ENCODE peak calls at places on chromosomes 2 and 18, in five cellular contexts. W, F, E, D and M are unnamed samples. For H3K4me1, the result is how much of the 10 kb centered on the place peaks cover.

GRCh38 chr2:235501663-235502009 is 7.8 kb downstream of the AGAP1 start:
- DNase-seq in W (no peak), E (no peak), D (no peak), F (no peak), M (no peak)

GRCh38 chr18:69626643-69627242 is 226.1 kb downstream of the DOK6 start:
- DNase-seq in E (no peak), W (no peak), F (no peak), D (no peak), M (no peak)

GRCh38 chr2:221817052-221817451 is 244.9 kb upstream of the EPHA4 start:
- DNase-seq in E (no peak), W (no peak), D (no peak), F (no peak), M (no peak)

GRCh38 chr18:54150226-54150625 is 74.2 kb downstream of the MBD2 start:
- DNase-seq in F (no peak), W (no peak), D (no peak), E (no peak), M (no peak)

GRCh38 chr2:167353605-167354280 is 465.5 kb downstream of the XIRP2 start:
- DNase-seq in E (no peak), F (no peak), W (no peak), D (no peak), M (no peak)

GRCh38 chr18:79511671-79512301 is 116.1 kb downstream of the NFATC1 start:
- DNase-seq in W (peak), F (peak), E (no peak), D (no peak), M (peak)

GRCh38 chr2:27408601-27409320 is 630 bp downstream of the PPM1G start:
- DNase-seq in E (peak), D (no peak), W (no peak), F (no peak), M (no peak)

GRCh38 chr2:233064526-233065199 is 4.5 kb downstream of the INPP5D start:
- DNase-seq in D (no peak), W (no peak), E (no peak), F (peak), M (peak)

GRCh38 chr2:88450925-88451575 is 1.4 kb downstream of the FOXI3 start:
- DNase-seq in F (no peak), D (no peak), E (no peak), W (no peak), M (peak)

GRCh38 chr2:121475811-121476571 is 54.7 kb upstream of the RNU4ATAC start:
- DNase-seq in E (no peak), W (no peak), D (no peak), F (no peak), M (no peak)

GRCh38 chr2:99490088-99491065 is 560 bp upstream of the REV1 start:
- DNase-seq in D (peak), E (peak), W (peak), F (peak), M (peak)

GRCh38 chr2:20424300-20425290 is 22.3 kb upstream of the RHOB start:
- DNase-seq in F (peak), W (no peak), E (no peak), D (no peak), M (peak)

GRCh38 chr2:20425371-20425881 is 21.4 kb upstream of the RHOB start:
- DNase-seq in E (no peak), F (no peak), D (no peak), W (no peak), M (no peak)

GRCh38 chr2:20422679-20423271 is 24.1 kb upstream of the RHOB start:
- DNase-seq in W (peak), E (no peak), F (no peak), D (no peak), M (no peak)

GRCh38 chr2:20423376-20423775 is 23.5 kb upstream of the RHOB start:
- DNase-seq in F (no peak), E (no peak), W (no peak), D (no peak), M (no peak)

GRCh38 chr2:20423847-20424246 is 23.0 kb upstream of the RHOB start:
- DNase-seq in E (no peak), D (no peak), W (no peak), F (no peak), M (no peak)
- H3K4me1 ChIP-seq in E (under half), D (under half), W (under half), F (half or more), M (under half)

GRCh38 chr2:7701807-7702206 is 784.6 kb downstream of the RNF144A start:
- DNase-seq in D (no peak), E (no peak), F (no peak), W (no peak), M (no peak)
- H3K27ac ChIP-seq in D (no peak), E (no peak), F (no peak), W (no peak), M (no peak)

GRCh38 chr2:197137826-197138480 is 172.6 kb downstream of the ANKRD44 start:
- DNase-seq in F (no peak), W (no peak), D (no peak), E (no peak), M (no peak)

GRCh38 chr2:197138513-197138912 is 172.1 kb downstream of the ANKRD44 start:
- DNase-seq in W (no peak), E (no peak), F (no peak), D (peak), M (no peak)

GRCh38 chr2:197137234-197137633 is 173.3 kb downstream of the ANKRD44 start:
- DNase-seq in D (no peak), W (no peak), F (no peak), E (no peak), M (no peak)

GRCh38 chr2:197135806-197136205 is 174.8 kb downstream of the ANKRD44 start:
- DNase-seq in E (no peak), D (no peak), W (no peak), F (no peak), M (no peak)

GRCh38 chr2:197136452-197136851 is 174.1 kb downstream of the ANKRD44 start:
- DNase-seq in F (no peak), D (no peak), E (no peak), W (no peak), M (no peak)
- H3K4me1 ChIP-seq in F (under half), D (half or more), E (under half), W (under half), M (under half)

GRCh38 chr2:38146302-38146916 is 70.5 kb upstream of the CYP1B1 start:
- DNase-seq in W (peak), D (no peak), F (no peak), E (peak), M (peak)
- H3K27ac ChIP-seq in W (peak), D (no peak), F (peak), E (peak), M (peak)

GRCh38 chr18:44805643-44806042 is 125.0 kb downstream of the SETBP1 start:
- DNase-seq in E (no peak), D (no peak), F (no peak), W (no peak), M (no peak)

GRCh38 chr18:44805176-44805575 is 124.5 kb downstream of the SETBP1 start:
- DNase-seq in D (no peak), E (no peak), W (no peak), F (no peak), M (no peak)

GRCh38 chr18:44803019-44803650 is 122.4 kb downstream of the SETBP1 start:
- DNase-seq in W (peak), D (no peak), E (no peak), F (peak), M (no peak)

GRCh38 chr18:44802508-44802907 is 121.8 kb downstream of the SETBP1 start:
- DNase-seq in D (no peak), W (no peak), F (no peak), E (no peak), M (no peak)

DNA sequence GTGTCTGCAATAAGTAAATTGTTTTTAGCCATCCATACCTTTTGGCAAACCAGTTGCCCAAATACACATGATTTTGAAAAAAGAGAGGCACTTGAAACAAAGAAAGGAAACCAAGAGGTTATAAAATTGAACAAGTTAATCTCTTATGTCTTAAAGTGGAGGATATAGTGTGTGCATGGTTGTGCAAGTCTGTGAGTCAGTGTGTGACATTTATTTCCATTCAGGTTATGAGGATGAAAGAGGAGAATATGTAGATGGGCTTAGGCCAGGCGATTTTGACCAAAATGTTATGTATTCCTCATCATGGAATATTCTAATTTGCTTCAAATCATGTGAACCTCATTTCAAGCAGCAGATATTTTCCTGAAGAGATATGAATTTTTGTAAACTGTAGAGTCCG is 123.3 kb downstream of the SETBP1 start:
- DNase-seq in W (no peak), F (no peak), D (no peak), E (no peak), M (no peak)
- H3K4me1 ChIP-seq in W (under half), F (half or more), D (under half), E (under half), M (under half)

DNA sequence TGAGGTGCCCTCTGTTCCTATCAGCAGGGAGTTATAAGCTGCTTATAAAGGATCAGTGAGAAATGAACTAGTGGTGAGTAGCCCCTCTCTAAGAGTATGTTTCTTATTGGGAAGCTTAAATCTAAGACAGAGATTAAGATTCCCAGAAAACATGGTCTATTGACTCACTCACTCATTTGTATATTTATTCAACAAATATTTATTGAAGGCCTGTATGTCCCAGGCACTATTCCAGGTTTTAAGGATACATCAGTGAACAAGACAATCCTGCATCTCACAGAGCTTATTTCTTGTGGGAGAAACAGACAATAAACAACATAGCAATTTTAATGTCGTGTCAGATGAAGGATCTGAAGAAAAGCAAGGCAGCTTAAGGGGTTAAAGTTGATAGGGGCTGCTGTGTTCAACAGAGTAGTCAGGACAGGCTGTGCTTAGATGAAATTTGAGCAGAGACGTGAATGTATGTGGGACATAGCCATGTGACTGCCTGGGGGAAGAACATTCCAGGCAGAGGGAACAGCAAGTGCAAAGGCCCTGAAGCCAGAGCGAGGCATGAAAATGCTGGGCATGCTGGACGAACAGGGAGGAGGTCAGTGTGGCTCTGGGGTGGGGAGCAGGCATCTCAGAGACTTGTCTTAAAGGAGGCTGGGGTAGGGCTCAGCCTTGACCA is 14.8 kb upstream of the PSD4 start:
- DNase-seq in E (no peak), F (no peak), W (no peak), D (no peak), M (no peak)
- H3K27ac ChIP-seq in E (peak), F (peak), W (no peak), D (no peak), M (no peak)

GRCh38 chr2:107027797-107028196 is 141.8 kb upstream of the ST6GAL2 start:
- DNase-seq in E (no peak), W (no peak), D (no peak), F (no peak), M (no peak)

GRCh38 chr2:107025869-107026380 is 140.0 kb upstream of the ST6GAL2 start:
- DNase-seq in W (no peak), E (peak), D (no peak), F (no peak), M (no peak)

GRCh38 chr2:107020386-107020785 is 134.4 kb upstream of the ST6GAL2 start:
- DNase-seq in F (no peak), D (no peak), E (no peak), W (no peak), M (no peak)

GRCh38 chr2:107027205-107027604 is 141.2 kb upstream of the ST6GAL2 start:
- DNase-seq in E (no peak), F (no peak), D (no peak), W (no peak), M (no peak)

DNA sequence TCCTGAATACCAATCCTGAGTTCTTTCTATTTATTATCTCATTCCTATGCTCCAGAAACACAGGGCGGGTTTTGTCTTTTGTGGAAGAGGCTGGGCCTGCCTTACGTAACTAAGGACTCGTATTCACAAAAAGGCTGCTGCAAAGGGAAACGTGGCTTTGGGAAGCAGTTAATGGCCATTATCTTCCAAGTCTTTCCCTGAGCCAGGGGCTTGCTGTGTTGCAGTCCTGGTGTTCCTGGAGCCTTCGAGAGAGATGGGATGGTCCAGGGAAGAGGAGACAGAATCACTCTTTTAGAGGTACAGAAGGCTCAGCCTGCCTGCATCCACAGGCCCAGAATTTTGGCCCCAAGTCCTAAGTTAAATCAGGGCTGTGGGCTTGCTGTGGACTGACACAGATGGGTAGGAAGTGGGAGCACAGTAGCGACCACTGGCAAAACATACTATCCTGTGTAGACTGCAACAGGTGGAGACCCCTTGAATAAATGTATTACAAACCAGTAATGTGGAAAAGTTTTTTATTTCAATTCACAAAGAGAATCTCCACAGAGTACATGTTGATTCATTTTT is 139.4 kb upstream of the ST6GAL2 start:
- DNase-seq in W (no peak), E (no peak), D (no peak), F (no peak), M (no peak)
- H3K4me1 ChIP-seq in W (under half), E (under half), D (under half), F (under half), M (under half)